ENCODE peak calls at places on chromosome 15, in eight cellular contexts. One of them, this sample, is unnamed.

GRCh38 chr15:80739919-80740318 is 39.3 kb upstream of the CEMIP start:
- DNase-seq in adipocyte: no peak
- DNase-seq in aorta: no peak
- DNase-seq in keratinocyte: no peak
- DNase-seq in PC-3: no peak
- DNase-seq in psoas muscle: no peak
- DNase-seq in AG10803: no peak
- DNase-seq in WERI-Rb-1: peak
- DNase-seq in this sample: peak

GRCh38 chr15:39747326-39747725 is 35.3 kb downstream of the FSIP1 start:
- DNase-seq in adipocyte: peak
- DNase-seq in aorta: no peak
- DNase-seq in keratinocyte: no peak
- DNase-seq in PC-3: peak
- DNase-seq in psoas muscle: no peak
- DNase-seq in AG10803: peak
- DNase-seq in WERI-Rb-1: no peak
- DNase-seq in this sample: peak

GRCh38 chr15:82132742-82133141 is 86.9 kb upstream of the MEX3B start:
- DNase-seq in adipocyte: peak
- DNase-seq in aorta: no peak
- DNase-seq in keratinocyte: peak
- DNase-seq in PC-3: peak
- DNase-seq in psoas muscle: no peak
- DNase-seq in AG10803: peak
- DNase-seq in WERI-Rb-1: no peak
- DNase-seq in this sample: no peak

GRCh38 chr15:58185439-58185838 is 47.3 kb downstream of the AQP9 start:
- DNase-seq in adipocyte: no peak
- DNase-seq in aorta: no peak
- DNase-seq in keratinocyte: no peak
- DNase-seq in PC-3: no peak
- DNase-seq in psoas muscle: no peak
- DNase-seq in AG10803: peak
- DNase-seq in WERI-Rb-1: no peak
- DNase-seq in this sample: no peak

GRCh38 chr15:40340740-40341400 is at the start of gene CCDC9B:
- DNase-seq in adipocyte: peak
- DNase-seq in aorta: peak
- DNase-seq in keratinocyte: no peak
- DNase-seq in PC-3: peak
- DNase-seq in psoas muscle: peak
- DNase-seq in AG10803: peak
- DNase-seq in WERI-Rb-1: no peak
- DNase-seq in this sample: peak

GRCh38 chr15:38053786-38054185 is 119.3 kb downstream of the TMCO5A start:
- DNase-seq in adipocyte: no peak
- DNase-seq in aorta: no peak
- DNase-seq in keratinocyte: no peak
- DNase-seq in PC-3: no peak
- DNase-seq in psoas muscle: no peak
- DNase-seq in AG10803: no peak
- DNase-seq in WERI-Rb-1: no peak
- DNase-seq in this sample: no peak

GRCh38 chr15:40906101-40906946 is 12.1 kb downstream of the VPS18 start:
- DNase-seq in adipocyte: peak
- DNase-seq in aorta: peak
- DNase-seq in keratinocyte: peak
- DNase-seq in PC-3: peak
- DNase-seq in psoas muscle: peak
- DNase-seq in AG10803: peak
- DNase-seq in WERI-Rb-1: peak
- DNase-seq in this sample: peak

GRCh38 chr15:58546066-58546591 is 114.3 kb downstream of the LIPC start:
- DNase-seq in adipocyte: no peak
- DNase-seq in aorta: no peak
- DNase-seq in keratinocyte: no peak
- DNase-seq in PC-3: no peak
- DNase-seq in psoas muscle: no peak
- DNase-seq in AG10803: no peak
- DNase-seq in WERI-Rb-1: no peak
- DNase-seq in this sample: no peak

GRCh38 chr15:82263350-82263749 is 732 bp downstream of the SAXO2 start:
- DNase-seq in adipocyte: peak
- DNase-seq in aorta: no peak
- DNase-seq in keratinocyte: no peak
- DNase-seq in PC-3: peak
- DNase-seq in psoas muscle: no peak
- DNase-seq in AG10803: no peak
- DNase-seq in WERI-Rb-1: no peak
- DNase-seq in this sample: peak

GRCh38 chr15:25933456-25934158 is 70.5 kb upstream of the ATP10A start:
- DNase-seq in adipocyte: peak
- DNase-seq in aorta: peak
- DNase-seq in keratinocyte: no peak
- DNase-seq in PC-3: peak
- DNase-seq in psoas muscle: peak
- DNase-seq in AG10803: peak
- DNase-seq in WERI-Rb-1: peak
- DNase-seq in this sample: no peak

GRCh38 chr15:48469271-48469670 is 138.0 kb downstream of the DUT start:
- DNase-seq in adipocyte: peak
- DNase-seq in aorta: no peak
- DNase-seq in keratinocyte: no peak
- DNase-seq in PC-3: no peak
- DNase-seq in psoas muscle: no peak
- DNase-seq in AG10803: peak
- DNase-seq in WERI-Rb-1: no peak
- DNase-seq in this sample: no peak

GRCh38 chr15:38085931-38086562 is 151.6 kb downstream of the TMCO5A start:
- DNase-seq in adipocyte: peak
- DNase-seq in aorta: no peak
- DNase-seq in keratinocyte: no peak
- DNase-seq in PC-3: no peak
- DNase-seq in psoas muscle: no peak
- DNase-seq in AG10803: peak
- DNase-seq in WERI-Rb-1: no peak
- DNase-seq in this sample: no peak

GRCh38 chr15:70526221-70526973 is 237.0 kb downstream of the UACA start:
- DNase-seq in adipocyte: peak
- DNase-seq in aorta: no peak
- DNase-seq in keratinocyte: no peak
- DNase-seq in PC-3: peak
- DNase-seq in psoas muscle: peak
- DNase-seq in AG10803: peak
- DNase-seq in WERI-Rb-1: no peak
- DNase-seq in this sample: peak

GRCh38 chr15:74845208-74845568 is 2.2 kb upstream of the ULK3 start:
- DNase-seq in adipocyte: no peak
- DNase-seq in aorta: no peak
- DNase-seq in keratinocyte: no peak
- DNase-seq in PC-3: no peak
- DNase-seq in psoas muscle: no peak
- DNase-seq in AG10803: no peak
- DNase-seq in WERI-Rb-1: no peak
- DNase-seq in this sample: no peak

GRCh38 chr15:66725468-66725785 is 23.4 kb downstream of the SMAD6 start:
- DNase-seq in adipocyte: peak
- DNase-seq in aorta: peak
- DNase-seq in keratinocyte: no peak
- DNase-seq in PC-3: no peak
- DNase-seq in psoas muscle: no peak
- DNase-seq in AG10803: no peak
- DNase-seq in WERI-Rb-1: no peak
- DNase-seq in this sample: no peak

GRCh38 chr15:90530250-90531051 is 728 bp downstream of the CRTC3 start:
- DNase-seq in adipocyte: peak
- DNase-seq in aorta: peak
- DNase-seq in keratinocyte: no peak
- DNase-seq in PC-3: peak
- DNase-seq in psoas muscle: peak
- DNase-seq in AG10803: peak
- DNase-seq in WERI-Rb-1: peak
- DNase-seq in this sample: peak

GRCh38 chr15:99925661-99926461 is 192.6 kb upstream of the LYSMD4 start:
- DNase-seq in adipocyte: peak
- DNase-seq in aorta: peak
- DNase-seq in keratinocyte: no peak
- DNase-seq in PC-3: peak
- DNase-seq in psoas muscle: peak
- DNase-seq in AG10803: no peak
- DNase-seq in WERI-Rb-1: peak
- DNase-seq in this sample: peak
- H3K4me3 ChIP-seq in adipocyte: peak
- H3K4me3 ChIP-seq in aorta: peak
- H3K4me3 ChIP-seq in keratinocyte: peak
- H3K4me3 ChIP-seq in PC-3: no peak
- H3K4me3 ChIP-seq in psoas muscle: peak
- H3K4me3 ChIP-seq in AG10803: peak
- H3K4me3 ChIP-seq in WERI-Rb-1: peak
- H3K4me3 ChIP-seq in this sample: no peak

GRCh38 chr15:67786646-67787045 is 38.7 kb upstream of the SKOR1 start:
- DNase-seq in adipocyte: no peak
- DNase-seq in aorta: no peak
- DNase-seq in keratinocyte: no peak
- DNase-seq in PC-3: no peak
- DNase-seq in psoas muscle: no peak
- DNase-seq in AG10803: no peak
- DNase-seq in WERI-Rb-1: no peak
- DNase-seq in this sample: no peak

GRCh38 chr15:67794832-67795574 is 30.3 kb upstream of the SKOR1 start:
- DNase-seq in adipocyte: no peak
- DNase-seq in aorta: no peak
- DNase-seq in keratinocyte: no peak
- DNase-seq in PC-3: no peak
- DNase-seq in psoas muscle: no peak
- DNase-seq in AG10803: no peak
- DNase-seq in WERI-Rb-1: no peak
- DNase-seq in this sample: no peak

GRCh38 chr15:67792250-67792942 is 32.9 kb upstream of the SKOR1 start:
- DNase-seq in adipocyte: no peak
- DNase-seq in aorta: no peak
- DNase-seq in keratinocyte: no peak
- DNase-seq in PC-3: peak
- DNase-seq in psoas muscle: no peak
- DNase-seq in AG10803: no peak
- DNase-seq in WERI-Rb-1: no peak
- DNase-seq in this sample: no peak

GRCh38 chr15:67788986-67789385 is 36.3 kb upstream of the SKOR1 start:
- DNase-seq in adipocyte: no peak
- DNase-seq in aorta: no peak
- DNase-seq in keratinocyte: no peak
- DNase-seq in PC-3: no peak
- DNase-seq in psoas muscle: no peak
- DNase-seq in AG10803: no peak
- DNase-seq in WERI-Rb-1: no peak
- DNase-seq in this sample: no peak

GRCh38 chr15:67790610-67791319 is 34.5 kb upstream of the SKOR1 start:
- DNase-seq in adipocyte: no peak
- DNase-seq in aorta: no peak
- DNase-seq in keratinocyte: no peak
- DNase-seq in PC-3: peak
- DNase-seq in psoas muscle: no peak
- DNase-seq in AG10803: no peak
- DNase-seq in WERI-Rb-1: no peak
- DNase-seq in this sample: no peak
- H3K4me3 ChIP-seq in adipocyte: no peak
- H3K4me3 ChIP-seq in aorta: no peak
- H3K4me3 ChIP-seq in keratinocyte: no peak
- H3K4me3 ChIP-seq in PC-3: no peak
- H3K4me3 ChIP-seq in psoas muscle: no peak
- H3K4me3 ChIP-seq in AG10803: no peak
- H3K4me3 ChIP-seq in WERI-Rb-1: no peak
- H3K4me3 ChIP-seq in this sample: no peak

GRCh38 chr15:94397377-94397776 is 166.0 kb downstream of the MCTP2 start:
- DNase-seq in adipocyte: no peak
- DNase-seq in aorta: no peak
- DNase-seq in keratinocyte: no peak
- DNase-seq in PC-3: no peak
- DNase-seq in psoas muscle: no peak
- DNase-seq in AG10803: no peak
- DNase-seq in WERI-Rb-1: no peak
- DNase-seq in this sample: no peak

GRCh38 chr15:94400521-94401290 is 169.3 kb downstream of the MCTP2 start:
- DNase-seq in adipocyte: no peak
- DNase-seq in aorta: no peak
- DNase-seq in keratinocyte: no peak
- DNase-seq in PC-3: no peak
- DNase-seq in psoas muscle: no peak
- DNase-seq in AG10803: no peak
- DNase-seq in WERI-Rb-1: no peak
- DNase-seq in this sample: no peak

GRCh38 chr15:94404733-94405283 is 173.4 kb downstream of the MCTP2 start:
- DNase-seq in adipocyte: no peak
- DNase-seq in aorta: no peak
- DNase-seq in keratinocyte: no peak
- DNase-seq in PC-3: no peak
- DNase-seq in psoas muscle: no peak
- DNase-seq in AG10803: no peak
- DNase-seq in WERI-Rb-1: no peak
- DNase-seq in this sample: no peak

GRCh38 chr15:94403246-94403824 is 172.0 kb downstream of the MCTP2 start:
- DNase-seq in adipocyte: no peak
- DNase-seq in aorta: no peak
- DNase-seq in keratinocyte: no peak
- DNase-seq in PC-3: no peak
- DNase-seq in psoas muscle: no peak
- DNase-seq in AG10803: no peak
- DNase-seq in WERI-Rb-1: no peak
- DNase-seq in this sample: no peak
- H3K4me3 ChIP-seq in adipocyte: no peak
- H3K4me3 ChIP-seq in aorta: no peak
- H3K4me3 ChIP-seq in keratinocyte: no peak
- H3K4me3 ChIP-seq in PC-3: no peak
- H3K4me3 ChIP-seq in psoas muscle: no peak
- H3K4me3 ChIP-seq in AG10803: no peak
- H3K4me3 ChIP-seq in WERI-Rb-1: no peak
- H3K4me3 ChIP-seq in this sample: no peak

DNA sequence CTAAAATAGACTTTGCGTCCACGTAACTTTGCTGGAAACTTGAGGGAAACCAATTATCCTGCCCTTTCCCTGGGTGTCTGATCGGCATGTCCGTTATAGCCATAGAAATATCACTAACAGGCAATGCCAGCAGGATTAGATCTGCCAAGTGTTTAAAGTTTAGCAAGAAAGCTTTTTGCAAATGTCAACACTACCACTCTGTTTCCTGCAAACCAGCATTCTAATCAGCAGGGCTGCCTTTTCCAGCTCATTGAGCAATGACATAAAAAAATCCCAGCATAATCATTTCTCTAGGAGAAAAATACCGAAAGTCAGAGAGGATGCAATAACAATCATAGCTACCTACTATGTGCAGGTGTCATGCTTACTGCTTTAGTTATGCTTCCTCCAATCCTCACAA is 61.0 kb downstream of the NOX5 start:
- DNase-seq in adipocyte: peak
- DNase-seq in aorta: no peak
- DNase-seq in keratinocyte: no peak
- DNase-seq in PC-3: no peak
- DNase-seq in psoas muscle: no peak
- DNase-seq in AG10803: no peak
- DNase-seq in WERI-Rb-1: no peak
- DNase-seq in this sample: no peak
- H3K4me3 ChIP-seq in adipocyte: no peak
- H3K4me3 ChIP-seq in aorta: no peak
- H3K4me3 ChIP-seq in keratinocyte: no peak
- H3K4me3 ChIP-seq in PC-3: no peak
- H3K4me3 ChIP-seq in psoas muscle: no peak
- H3K4me3 ChIP-seq in AG10803: no peak
- H3K4me3 ChIP-seq in WERI-Rb-1: no peak
- H3K4me3 ChIP-seq in this sample: no peak

GRCh38 chr15:29670945-29671307 is 151.3 kb downstream of the TJP1 start:
- DNase-seq in adipocyte: peak
- DNase-seq in aorta: no peak
- DNase-seq in keratinocyte: peak
- DNase-seq in PC-3: peak
- DNase-seq in psoas muscle: no peak
- DNase-seq in AG10803: peak
- DNase-seq in WERI-Rb-1: no peak
- DNase-seq in this sample: peak
- H3K4me3 ChIP-seq in adipocyte: no peak
- H3K4me3 ChIP-seq in aorta: no peak
- H3K4me3 ChIP-seq in keratinocyte: no peak
- H3K4me3 ChIP-seq in PC-3: peak
- H3K4me3 ChIP-seq in psoas muscle: no peak
- H3K4me3 ChIP-seq in AG10803: no peak
- H3K4me3 ChIP-seq in WERI-Rb-1: no peak
- H3K4me3 ChIP-seq in this sample: no peak

This sample was measured in PC-9.